ENCODE peak calls at places on chromosome 19, in six cellular contexts. F, B, P, C, L and X are unnamed samples.

GRCh38 chr19:51803965-51804364 is 9.0 kb downstream of the FPR3 start:
- DNase-seq in F (no peak), B (peak; percentile 55), P (no peak), C (no peak), L (no peak), X (no peak)

GRCh38 chr19:13850910-13851753 is 25.8 kb upstream of the NANOS3 start:
- DNase-seq in F (peak; percentile 70), B (peak; percentile 92), P (peak; percentile 58), C (peak; percentile 70), L (no peak), X (no peak)

GRCh38 chr19:8526345-8527062 is 12.5 kb upstream of the ZNF414 start:
- DNase-seq in F (peak; percentile 77), B (peak; percentile 95), P (no peak), C (peak; percentile 84), L (peak; percentile 97), X (no peak)

GRCh38 chr19:56916528-56916927 is 76.0 kb upstream of the PEG3 start:
- DNase-seq in F (no peak), B (no peak), P (no peak), C (no peak), L (no peak), X (no peak)

GRCh38 chr19:10205636-10206035 is 10.9 kb upstream of the DNMT1 start:
- DNase-seq in F (no peak), B (no peak), P (no peak), C (no peak), L (no peak), X (no peak)

GRCh38 chr19:4523306-4524110 is 5.2 kb upstream of the PLIN4 start:
- DNase-seq in F (no peak), B (peak; percentile 63), P (no peak), C (peak; percentile 80), L (peak; percentile 74), X (no peak)

GRCh38 chr19:14160017-14160703 is 23.8 kb upstream of the ASF1B start:
- DNase-seq in F (no peak), B (no peak), P (no peak), C (no peak), L (no peak), X (no peak)

GRCh38 chr19:11422163-11423068 is 3.3 kb upstream of the RGL3 start:
- DNase-seq in F (no peak), B (peak; percentile 73), P (peak; percentile 69), C (peak; percentile 63), L (peak; percentile 98), X (peak; percentile 91)

GRCh38 chr19:49019242-49019932 is 2.5 kb upstream of the LHB start:
- DNase-seq in F (no peak), B (peak; percentile 50), P (peak; percentile 64), C (peak; percentile 91), L (peak; percentile 93), X (no peak)

GRCh38 chr19:17602872-17603552 is 47.6 kb downstream of the COLGALT1 start:
- DNase-seq in F (no peak), B (no peak), P (no peak), C (no peak), L (no peak), X (no peak)

GRCh38 chr19:46016426-46017094 is 6.3 kb downstream of the PGLYRP1 start:
- DNase-seq in F (no peak), B (peak; percentile 83), P (peak; percentile 74), C (peak; percentile 93), L (peak; percentile 94), X (no peak)

GRCh38 chr19:33194884-33195710 is 967 bp downstream of the LRP3 start:
- DNase-seq in F (no peak), B (peak; percentile 69), P (no peak), C (no peak), L (peak; percentile 58), X (no peak)

GRCh38 chr19:15115080-15115479 is 7.9 kb downstream of the SYDE1 start:
- DNase-seq in F (no peak), B (peak; percentile 89), P (no peak), C (no peak), L (no peak), X (no peak)

GRCh38 chr19:5693195-5694166 is 3.4 kb downstream of the RPL36 start:
- DNase-seq in F (no peak), B (no peak), P (no peak), C (no peak), L (no peak), X (no peak)

GRCh38 chr19:31946491-31946890 is 398.9 kb upstream of the ZNF507 start:
- DNase-seq in F (no peak), B (no peak), P (no peak), C (no peak), L (no peak), X (no peak)

GRCh38 chr19:7467009-7467989 is 21.5 kb downstream of the PEX11G start:
- DNase-seq in F (no peak), B (no peak), P (no peak), C (no peak), L (no peak), X (no peak)

GRCh38 chr19:53424968-53425597 is 6.7 kb upstream of the ZNF761 start:
- DNase-seq in F (peak; percentile 16), B (peak; percentile 83), P (peak; percentile 53), C (peak; percentile 67), L (peak; percentile 94), X (peak; percentile 11)

GRCh38 chr19:11843741-11844140 is 4.8 kb upstream of the ZNF439 start:
- DNase-seq in F (no peak), B (no peak), P (no peak), C (no peak), L (no peak), X (no peak)

GRCh38 chr19:55431183-55431582 is 11.9 kb downstream of the SHISA7 start:
- DNase-seq in F (no peak), B (no peak), P (no peak), C (no peak), L (no peak), X (no peak)

GRCh38 chr19:15010497-15011255 is 31.0 kb upstream of the SLC1A6 start:
- DNase-seq in F (no peak), B (peak; percentile 3), P (no peak), C (no peak), L (peak; percentile 94), X (no peak)

GRCh38 chr19:5624154-5624663 is 1.3 kb downstream of the SAFB start:
- DNase-seq in F (no peak), B (peak; percentile 53), P (no peak), C (no peak), L (peak; percentile 52), X (no peak)

GRCh38 chr19:38392707-38393308 is 4.3 kb downstream of the SPRED3 start:
- DNase-seq in F (no peak), B (peak; percentile 36), P (no peak), C (peak; percentile 76), L (no peak), X (no peak)

GRCh38 chr19:5290336-5291262 is 50.0 kb downstream of the PTPRS start:
- DNase-seq in F (no peak), B (no peak), P (no peak), C (peak; percentile 65), L (no peak), X (no peak)

GRCh38 chr19:35592226-35592625 is 6.3 kb downstream of the PMIS2 start:
- DNase-seq in F (no peak), B (peak; percentile 71), P (no peak), C (peak; percentile 45), L (peak; percentile 87), X (no peak)

GRCh38 chr19:14089412-14089661 is 1.2 kb downstream of the SAMD1 start:
- DNase-seq in F (no peak), B (peak; percentile 33), P (no peak), C (no peak), L (peak; percentile 75), X (no peak)

DNA sequence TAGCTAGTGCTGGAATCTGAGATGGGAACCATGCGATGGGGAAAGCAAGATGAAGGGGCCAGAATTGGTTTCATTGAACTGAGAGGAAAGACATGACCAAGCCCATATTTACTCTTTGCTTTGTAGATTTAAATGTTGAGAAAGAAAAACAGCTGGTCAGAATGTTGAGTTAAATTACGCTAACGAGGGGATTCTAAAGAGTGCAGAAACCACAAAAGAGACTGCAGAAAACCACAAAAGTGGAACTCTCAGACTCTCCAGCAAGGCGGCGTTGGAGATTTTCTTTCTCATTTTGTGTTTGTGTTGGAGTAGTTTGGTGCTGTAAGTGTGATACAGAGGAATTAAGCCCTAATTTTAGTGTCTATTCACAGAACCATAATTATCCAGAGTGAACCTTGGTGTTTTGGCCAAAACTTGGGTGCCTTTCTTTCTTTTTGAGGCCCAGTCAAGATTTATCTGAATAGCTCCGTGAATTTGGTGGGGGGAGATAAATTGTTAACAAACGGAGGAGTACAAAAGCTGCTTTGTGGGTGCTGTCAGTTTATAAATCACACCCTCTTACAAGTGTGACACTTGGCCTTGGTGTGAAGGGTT is 26.3 kb downstream of the SAE1 start:
- DNase-seq in F (no peak), B (peak; percentile 46), P (no peak), C (no peak), L (no peak), X (no peak)
- H3K36me3 ChIP-seq in F (peaks cover 11% of the 10 kb centered on the region), B (peaks cover 24% of the 10 kb centered on the region), P (peaks cover 23% of the 10 kb centered on the region), C (peaks cover 92% of the 10 kb centered on the region), L (peaks cover 57% of the 10 kb centered on the region), X (peaks cover 31% of the 10 kb centered on the region)

DNA sequence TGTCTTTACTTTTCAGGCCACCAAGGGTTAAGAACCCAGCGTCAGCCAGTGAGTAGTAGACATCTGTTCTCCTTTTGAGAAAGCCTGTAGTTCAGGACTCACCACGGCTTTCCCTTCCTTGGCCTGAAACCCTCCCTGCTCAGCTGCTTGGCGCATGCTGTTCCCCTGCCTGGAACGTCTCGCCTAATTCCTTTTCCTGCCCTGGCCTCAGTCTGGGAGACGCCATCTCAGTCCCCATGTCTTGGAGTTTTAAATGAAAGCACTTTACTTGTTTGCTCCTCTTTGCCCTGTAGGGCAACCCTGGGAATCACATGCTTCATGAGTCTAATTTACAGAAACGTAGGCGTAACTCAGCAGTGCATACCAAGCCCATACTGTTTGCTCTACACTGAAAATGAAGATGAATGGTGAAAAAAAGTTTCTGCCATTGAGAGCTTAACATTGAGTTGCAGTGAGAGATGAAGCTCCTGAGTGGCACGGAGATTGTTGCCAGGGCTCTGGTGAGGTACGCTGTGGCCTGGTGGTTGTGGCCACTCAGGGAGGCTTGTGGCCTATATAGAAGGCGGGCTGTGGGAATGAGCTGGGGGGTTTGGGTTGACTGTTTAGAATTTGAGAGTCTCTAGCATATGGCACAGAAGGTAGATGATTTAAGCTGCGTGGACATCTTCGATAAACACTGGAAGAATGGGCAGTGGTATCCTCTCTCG is 52.8 kb downstream of the GATAD2A start:
- DNase-seq in F (no peak), B (no peak), P (no peak), C (no peak), L (no peak), X (no peak)
- H3K4me3 ChIP-seq in F (no peak overlapping the region), B (no peak overlapping the region), P (peak overlapping the region; percentile 6), C (no peak overlapping the region), L (no peak overlapping the region), X (no peak overlapping the region)

GRCh38 chr19:2627319-2627829 is 75.1 kb downstream of the GNG7 start:
- DNase-seq in F (peak; percentile 93), B (peak; percentile 94), P (no peak), C (no peak), L (no peak), X (peak; percentile 99)
- H3K27ac ChIP-seq in F (peak overlapping the region; percentile 96), B (no peak overlapping the region), P (no peak overlapping the region), C (no peak overlapping the region), L (no peak overlapping the region), X (peak overlapping the region; percentile 88)

GRCh38 chr19:16233081-16233776 is 35.5 kb downstream of the AP1M1 start:
- DNase-seq in F (no peak), B (no peak), P (no peak), C (no peak), L (no peak), X (no peak)
- H3K36me3 ChIP-seq in F (peaks cover 71% of the 10 kb centered on the region), B (peaks cover 3% of the 10 kb centered on the region), P (peaks cover 15% of the 10 kb centered on the region), C (peaks cover 25% of the 10 kb centered on the region), L (no peaks in the 10 kb centered on the region), X (peaks cover 30% of the 10 kb centered on the region)

GRCh38 chr19:50430888-50431342 is 1.8 kb upstream of the MYBPC2 start:
- DNase-seq in F (no peak), B (no peak), P (no peak), C (no peak), L (peak; percentile 25), X (no peak)
- H3K4me3 ChIP-seq in F (peak overlapping the region; percentile 72), B (no peak overlapping the region), P (peak overlapping the region; percentile 78), C (peak overlapping the region; percentile 53), L (peak overlapping the region; percentile 84), X (no peak overlapping the region)

GRCh38 chr19:44694184-44694579 is 4.8 kb upstream of the CEACAM16 start:
- DNase-seq in F (no peak), B (no peak), P (no peak), C (peak; percentile 58), L (peak; percentile 53), X (no peak)
- H3K27ac ChIP-seq in F (no peak overlapping the region), B (no peak overlapping the region), P (peak overlapping the region; percentile 59), C (peak overlapping the region; percentile 83), L (no peak overlapping the region), X (no peak overlapping the region)